ENCODE peak calls at places on chromosomes 1 and 21, in seven cellular contexts. P is IMR-90, Q is AG04450, C is psoas muscle, A is HFFc6, L is choroid plexus epithelial cell, B is heart right ventricle. X is an unnamed sample.
A peak's percentile ranks its signal among the peaks of the same experiment; 100 is the strongest.

GRCh38 chr21:15229390-15229789 is 164.6 kb upstream of the NRIP1 start:
- DNase-seq in P (no peak), Q (no peak), C (no peak), A (no peak), L (no peak), B (no peak), X (no peak)

GRCh38 chr1:20124451-20125057 is 5.2 kb upstream of the PLA2G2D start:
- DNase-seq in P (peak; percentile 65), Q (peak; percentile 13), C (no peak), A (peak; percentile 68), L (peak; percentile 68), B (no peak), X (peak; percentile 92)

GRCh38 chr1:197917553-197917812 is 311 bp downstream of the LHX9 start:
- DNase-seq in P (no peak), Q (no peak), C (no peak), A (no peak), L (no peak), B (no peak), X (no peak)

GRCh38 chr1:53461329-53462044 is 2.3 kb downstream of the DMRTB1 start:
- DNase-seq in P (no peak), Q (no peak), C (no peak), A (no peak), L (no peak), B (no peak), X (no peak)

GRCh38 chr1:41868241-41868953 is 50.3 kb downstream of the HIVEP3 start:
- DNase-seq in P (no peak), Q (no peak), C (no peak), A (no peak), L (peak; percentile 31), B (no peak), X (peak; percentile 17)

GRCh38 chr1:162561037-162561615 is 396 bp upstream of the UAP1 start:
- DNase-seq in P (peak; percentile 96), Q (peak; percentile 87), C (peak; percentile 99), A (peak; percentile 96), L (peak; percentile 98), B (peak; percentile 99), X (peak; percentile 100)

GRCh38 chr1:52189898-52190480 is 48.1 kb downstream of the ZFYVE9 start:
- DNase-seq in P (no peak), Q (no peak), C (no peak), A (no peak), L (no peak), B (no peak), X (no peak)

GRCh38 chr21:46515109-46515508 is 56.4 kb downstream of the DIP2A start:
- DNase-seq in P (peak; percentile 13), Q (no peak), C (peak; percentile 64), A (no peak), L (peak; percentile 47), B (peak; percentile 62), X (no peak)

GRCh38 chr1:201582261-201582951 is 43.5 kb downstream of the NAV1 start:
- DNase-seq in P (peak; percentile 70), Q (no peak), C (peak; percentile 36), A (peak; percentile 69), L (peak; percentile 77), B (no peak), X (peak; percentile 60)

GRCh38 chr1:6822530-6823359 is 37.5 kb downstream of the CAMTA1 start:
- DNase-seq in P (no peak), Q (no peak), C (no peak), A (no peak), L (no peak), B (no peak), X (no peak)

GRCh38 chr21:39079617-39080016 is 103.6 kb downstream of the PSMG1 start:
- DNase-seq in P (peak; percentile 33), Q (no peak), C (peak; percentile 62), A (no peak), L (peak; percentile 78), B (peak; percentile 54), X (peak; percentile 76)

GRCh38 chr1:15836772-15837669 is 10.5 kb upstream of the SPEN start:
- DNase-seq in P (no peak), Q (no peak), C (peak; percentile 43), A (no peak), L (no peak), B (peak; percentile 45), X (no peak)

GRCh38 chr1:160053548-160054365 is 16.2 kb downstream of the KCNJ10 start:
- DNase-seq in P (no peak), Q (no peak), C (no peak), A (no peak), L (no peak), B (no peak), X (no peak)

GRCh38 chr1:225480825-225481434 is 53.1 kb upstream of the LBR start:
- DNase-seq in P (no peak), Q (no peak), C (no peak), A (peak; percentile 13), L (peak; percentile 55), B (peak; percentile 35), X (peak; percentile 85)

GRCh38 chr1:154574715-154575114 is 7.1 kb downstream of the CHRNB2 start:
- DNase-seq in P (peak; percentile 49), Q (no peak), C (no peak), A (peak; percentile 54), L (peak; percentile 62), B (no peak), X (peak; percentile 56)

GRCh38 chr1:107529511-107530149 is 388.8 kb downstream of the NTNG1 start:
- DNase-seq in P (peak; percentile 35), Q (no peak), C (no peak), A (peak; percentile 19), L (peak; percentile 71), B (no peak), X (peak; percentile 75)

GRCh38 chr1:172343246-172344099 is 77.0 kb upstream of the C1orf105 start:
- DNase-seq in P (peak; percentile 91), Q (peak; percentile 69), C (no peak), A (peak; percentile 73), L (peak; percentile 92), B (no peak), X (peak; percentile 72)

GRCh38 chr1:47205918-47206317 is 16.1 kb upstream of the PDZK1IP1 start:
- DNase-seq in P (no peak), Q (no peak), C (no peak), A (no peak), L (no peak), B (no peak), X (no peak)

GRCh38 chr1:183349201-183349711 is 68.9 kb downstream of the NMNAT2 start:
- DNase-seq in P (peak; percentile 52), Q (no peak), C (no peak), A (peak; percentile 70), L (peak; percentile 46), B (no peak), X (no peak)

GRCh38 chr1:108595510-108595909 is 35.6 kb downstream of the EEIG2 start:
- DNase-seq in P (peak; percentile 32), Q (no peak), C (no peak), A (no peak), L (peak; percentile 52), B (no peak), X (no peak)

GRCh38 chr1:213041443-213041842 is 9.6 kb upstream of the RPS6KC1 start:
- DNase-seq in P (peak; percentile 77), Q (no peak), C (no peak), A (peak; percentile 63), L (peak; percentile 84), B (no peak), X (peak; percentile 46)

GRCh38 chr1:204307334-204307883 is 52.3 kb downstream of the PLEKHA6 start:
- DNase-seq in P (peak; percentile 76), Q (no peak), C (no peak), A (no peak), L (peak; percentile 43), B (no peak), X (no peak)

GRCh38 chr1:36083635-36084501 is at the start of gene TEKT2:
- DNase-seq in P (no peak), Q (no peak), C (no peak), A (no peak), L (peak; percentile 29), B (no peak), X (no peak)
- TF ChIP-seq CTCF in P (no peak), Q (no peak), C (no peak), A (peak; percentile 13), L (no peak), B (no peak), X (no peak)

GRCh38 chr21:29298348-29299045 is at the start of gene BACH1:
- DNase-seq in P (peak; percentile 91), Q (peak; percentile 84), C (peak; percentile 92), A (peak; percentile 85), L (peak; percentile 96), B (peak; percentile 92), X (peak; percentile 88)
- TF ChIP-seq CTCF in P (peak; percentile 62), Q (peak; percentile 24), C (peak; percentile 18), A (peak; percentile 77), L (peak; percentile 33), B (peak; percentile 40), X (peak; percentile 35)

GRCh38 chr1:60826320-60827094 is 255.9 kb upstream of the NFIA start:
- DNase-seq in P (no peak), Q (no peak), C (no peak), A (no peak), L (no peak), B (no peak), X (no peak)

GRCh38 chr1:60822252-60822651 is 260.1 kb upstream of the NFIA start:
- DNase-seq in P (no peak), Q (no peak), C (no peak), A (no peak), L (no peak), B (no peak), X (no peak)

GRCh38 chr1:60823151-60823550 is 259.2 kb upstream of the NFIA start:
- DNase-seq in P (no peak), Q (no peak), C (no peak), A (no peak), L (no peak), B (no peak), X (no peak)

GRCh38 chr1:60828944-60829343 is 253.4 kb upstream of the NFIA start:
- DNase-seq in P (no peak), Q (no peak), C (no peak), A (no peak), L (no peak), B (no peak), X (no peak)

DNA sequence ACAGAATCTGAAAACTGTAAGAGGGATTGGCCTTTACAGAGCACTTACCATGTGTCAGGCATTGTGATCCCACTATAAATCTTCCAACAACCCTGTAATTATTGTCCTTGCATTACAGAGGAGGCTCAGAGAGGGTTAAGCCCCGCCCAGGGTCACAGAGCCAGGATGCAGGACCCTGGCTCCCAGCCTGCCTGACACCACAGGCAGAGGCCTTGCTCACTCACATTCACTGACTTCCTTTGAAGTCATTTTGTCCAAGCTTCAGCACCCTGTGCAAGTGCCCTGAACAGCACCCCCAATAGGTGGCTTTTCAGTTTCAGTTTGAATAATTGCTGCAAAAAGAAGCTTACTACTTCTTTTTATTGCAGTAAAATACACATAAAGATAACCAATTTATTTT is 256.8 kb upstream of the NFIA start:
- DNase-seq in P (no peak), Q (no peak), C (no peak), A (no peak), L (no peak), B (no peak), X (no peak)
- TF ChIP-seq CTCF in P (no peak), Q (no peak), C (no peak), A (peak; percentile 7), L (peak; percentile 38), B (no peak), X (no peak)

GRCh38 chr1:112923234-112923955 is 32.6 kb downstream of the SLC16A1 start:
- DNase-seq in P (no peak), Q (no peak), C (no peak), A (no peak), L (no peak), B (no peak), X (no peak)
- TF ChIP-seq CTCF in P (no peak), Q (no peak), C (no peak), A (no peak), L (no peak), B (no peak), X (no peak)

GRCh38 chr21:18298228-18298627 is 53.6 kb downstream of the CHODL start:
- DNase-seq in P (no peak), Q (no peak), C (no peak), A (no peak), L (peak; percentile 4), B (no peak), X (peak; percentile 11)
- TF ChIP-seq CTCF in P (no peak), Q (no peak), C (no peak), A (no peak), L (no peak), B (no peak), X (no peak)

X was measured in MCF 10A.